ENCODE peak calls at places on chromosome 13, in eight cellular contexts. N is IMR-90, C is WERI-Rb-1, A is MM.1S, M is uterus, Q is SJSA1, K is mesendoderm, F is keratinocyte. X is an unnamed sample.

GRCh38 chr13:108609353-108609752 is 20.1 kb upstream of the MYO16 start:
- DNase-seq in C (no peak), M (no peak), A (peak), N (peak), F (no peak), Q (no peak), K (peak), X (no peak)

GRCh38 chr13:113630296-113630695 is 27.7 kb downstream of the ATP4B start:
- DNase-seq in N (no peak), Q (no peak), C (peak), F (no peak), A (no peak), M (no peak), K (no peak), X (no peak)

GRCh38 chr13:38687246-38688229 is 661 bp downstream of the FREM2 start:
- DNase-seq in M (no peak), C (peak), Q (no peak), F (no peak), K (peak), A (peak), N (no peak), X (no peak)

GRCh38 chr13:24202215-24202614 is 41.7 kb downstream of the SPATA13 start:
- DNase-seq in A (no peak), K (no peak), M (no peak), N (no peak), F (no peak), C (no peak), Q (no peak), X (no peak)

GRCh38 chr13:105643966-105644365 is 891.5 kb downstream of the EFNB2 start:
- DNase-seq in F (no peak), N (no peak), M (no peak), K (no peak), A (no peak), Q (no peak), C (no peak), X (no peak)

GRCh38 chr13:20696073-20696472 is 7.4 kb upstream of the IL17D start:
- DNase-seq in N (no peak), A (no peak), C (no peak), F (no peak), M (no peak), Q (no peak), K (no peak), X (no peak)

GRCh38 chr13:31913459-31913858 is 118.1 kb upstream of the FRY start:
- DNase-seq in C (no peak), N (no peak), A (no peak), Q (no peak), F (no peak), M (no peak), K (no peak), X (no peak)

GRCh38 chr13:21152251-21152899 is 24.0 kb downstream of the SKA3 start:
- DNase-seq in Q (no peak), A (no peak), C (no peak), M (no peak), F (no peak), N (no peak), K (peak), X (no peak)

GRCh38 chr13:27023385-27023784 is 148.2 kb downstream of the USP12 start:
- DNase-seq in F (no peak), M (no peak), N (no peak), K (no peak), Q (no peak), C (peak), A (no peak), X (no peak)

GRCh38 chr13:73939603-73940002 is 194.6 kb downstream of the KLF12 start:
- DNase-seq in N (no peak), K (no peak), Q (no peak), C (no peak), M (no peak), F (no peak), A (no peak), X (no peak)

GRCh38 chr13:113667771-113668490 is 912 bp downstream of the GRK1 start:
- DNase-seq in F (no peak), K (no peak), Q (peak), A (no peak), C (peak), N (no peak), M (peak), X (no peak)

GRCh38 chr13:33258437-33259193 is 26.9 kb downstream of the STARD13 start:
- DNase-seq in Q (no peak), N (peak), C (no peak), F (no peak), A (no peak), M (no peak), K (no peak), X (no peak)

GRCh38 chr13:100175078-100175802 is 86.3 kb downstream of the PCCA start:
- DNase-seq in M (no peak), K (no peak), C (no peak), A (no peak), Q (no peak), N (no peak), F (no peak), X (no peak)
- H3K27ac ChIP-seq in M (no peak), K (no peak), C (no peak), A (no peak), Q (no peak), N (no peak), F (no peak), X (no peak)

DNA sequence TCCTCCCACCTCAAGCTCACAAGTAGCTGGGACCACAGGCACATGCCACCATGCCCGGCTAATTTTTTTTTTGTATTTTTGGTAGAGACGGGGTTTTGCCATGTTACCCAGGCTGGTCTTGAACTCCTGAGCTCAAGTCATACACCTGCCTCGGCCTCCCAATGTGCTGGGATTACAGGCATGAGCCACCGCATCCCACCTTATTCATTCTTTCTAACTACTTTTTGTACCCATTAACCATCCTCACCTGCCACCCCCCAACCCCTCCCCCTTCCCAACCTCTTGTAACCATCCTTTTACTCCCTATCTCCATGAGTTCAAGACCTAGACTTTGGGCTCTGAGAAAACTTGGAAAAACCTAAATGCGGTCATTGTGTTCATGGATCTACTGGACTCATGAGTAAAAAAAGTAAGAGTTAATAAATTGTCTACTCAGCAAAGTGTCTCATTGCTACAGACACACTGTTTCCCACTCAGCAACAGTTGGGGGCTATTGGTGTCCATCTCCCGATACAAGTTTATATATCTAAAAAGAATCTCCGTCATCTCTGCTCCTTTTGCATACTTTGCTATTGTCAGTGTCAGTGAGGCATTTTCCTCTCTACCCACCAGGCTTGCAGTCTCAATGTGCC is 44.1 kb upstream of the MEDAG start:
- DNase-seq in C (no peak), Q (no peak), K (no peak), M (no peak), N (no peak), A (no peak), F (no peak), X (no peak)
- H3K27ac ChIP-seq in C (no peak), Q (no peak), K (no peak), M (peak), N (no peak), A (no peak), F (no peak), X (peak)

GRCh38 chr13:46830405-46831005 is 33.5 kb upstream of the ESD start:
- DNase-seq in N (no peak), Q (no peak), K (no peak), F (no peak), A (no peak), M (no peak), C (no peak), X (no peak)
- H3K27ac ChIP-seq in N (no peak), Q (no peak), K (no peak), F (no peak), A (no peak), M (no peak), C (no peak), X (no peak)

DNA sequence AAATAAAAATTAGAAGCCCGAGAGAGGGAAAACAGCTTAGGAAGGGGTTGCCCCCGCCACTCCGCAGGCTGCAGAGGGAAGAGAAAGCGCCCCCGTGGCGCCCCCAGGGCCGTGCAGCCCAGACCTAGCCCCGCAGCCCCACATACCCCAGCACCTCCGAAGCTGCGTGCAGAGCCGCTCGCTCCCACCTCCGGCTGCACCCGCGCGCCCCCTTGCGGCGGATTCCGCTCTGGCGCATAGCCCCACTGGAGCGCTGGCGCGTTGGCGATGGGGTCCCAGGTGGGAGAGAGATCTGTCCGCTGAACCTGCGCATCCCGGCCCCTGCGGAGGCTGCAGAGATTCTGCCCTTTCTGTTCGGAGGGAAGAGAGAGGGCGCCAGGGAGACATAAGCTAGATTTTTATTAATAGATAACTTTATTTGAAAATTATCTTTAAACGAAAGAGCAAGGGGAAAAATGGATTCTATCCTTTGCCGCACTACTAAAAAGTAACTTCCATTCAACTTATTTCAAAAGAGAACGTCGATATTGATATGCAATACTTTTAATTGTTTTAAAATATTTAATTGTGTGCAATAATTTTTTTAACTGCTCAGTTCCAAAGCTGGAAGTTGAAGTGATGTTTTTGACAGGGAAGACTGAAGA is 11.7 kb upstream of the CLN5 start:
- DNase-seq in Q (peak), F (no peak), A (peak), N (peak), K (peak), M (peak), C (peak), X (no peak)
- H3K27ac ChIP-seq in Q (no peak), F (no peak), A (no peak), N (no peak), K (no peak), M (no peak), C (no peak), X (no peak)